ENCODE peak calls at places on chromosomes 5 and 9, in seven cellular contexts. F is B cell; O is progenitor cell of endocrine pancreas; U is substantia nigra; Z is hepatocyte; N is stimulated activated CD4-positive, alpha-beta T cell treated with anti-CD3 and anti-CD28 coated beads, Interleukin-1b, Interleukin-23, amount 100 ng/mL, for 24 hours; J is KG1. V is an unnamed sample.

GRCh38 chr9:108258640-108259039 is 597.1 kb downstream of the ACTL7B start:
- DNase-seq in F (no peak), O (no peak), U (no peak), Z (no peak), N (no peak), J (no peak), V (no peak)

GRCh38 chr9:438066-438465 is 223.4 kb downstream of the DOCK8 start:
- DNase-seq in F (no peak), O (no peak), U (no peak), Z (no peak), N (no peak), J (no peak), V (no peak)

GRCh38 chr9:109381011-109381729 is 60.3 kb upstream of the EPB41L4B start:
- DNase-seq in F (no peak), O (no peak), U (no peak), Z (no peak), N (no peak), J (no peak), V (no peak)

GRCh38 chr9:111350556-111350955 is 20.5 kb upstream of the OR2K2 start:
- DNase-seq in F (no peak), O (no peak), U (no peak), Z (no peak), N (no peak), J (no peak), V (no peak)

GRCh38 chr5:78293856-78294249 is 645 bp downstream of the AP3B1 start:
- DNase-seq in F (no peak), O (no peak), U (no peak), Z (no peak), N (no peak), J (no peak), V (no peak)

GRCh38 chr5:134465856-134466240 is 54.2 kb upstream of the CDKN2AIPNL start:
- DNase-seq in F (peak; percentile 44), O (peak; percentile 65), U (peak; percentile 38), Z (peak; percentile 96), N (peak; percentile 29), J (no peak), V (peak; percentile 57)

GRCh38 chr9:83355024-83355444 is 183.2 kb downstream of the FRMD3 start:
- DNase-seq in F (no peak), O (no peak), U (no peak), Z (peak; percentile 17), N (no peak), J (no peak), V (no peak)

GRCh38 chr5:132971483-132972435 is 8.3 kb upstream of the AFF4 start:
- DNase-seq in F (no peak), O (no peak), U (no peak), Z (no peak), N (no peak), J (no peak), V (no peak)

GRCh38 chr9:134525841-134526797 is 115.5 kb upstream of the COL5A1 start:
- DNase-seq in F (no peak), O (no peak), U (no peak), Z (no peak), N (no peak), J (no peak), V (no peak)

GRCh38 chr9:16138961-16139441 is 586.2 kb downstream of the CCDC171 start:
- DNase-seq in F (no peak), O (no peak), U (no peak), Z (no peak), N (no peak), J (no peak), V (no peak)

GRCh38 chr9:92395617-92396016 is 8.8 kb downstream of the OGN start:
- DNase-seq in F (no peak), O (no peak), U (no peak), Z (no peak), N (no peak), J (no peak), V (no peak)

GRCh38 chr5:145362261-145362660 is 472.9 kb downstream of the PRELID2 start:
- DNase-seq in F (no peak), O (no peak), U (no peak), Z (peak; percentile 12), N (no peak), J (no peak), V (no peak)

GRCh38 chr9:34059231-34059720 is 10.6 kb upstream of the UBAP2 start:
- DNase-seq in F (no peak), O (no peak), U (no peak), Z (no peak), N (no peak), J (no peak), V (no peak)

GRCh38 chr5:168366124-168366523 is 74.7 kb downstream of the WWC1 start:
- DNase-seq in F (no peak), O (no peak), U (no peak), Z (no peak), N (no peak), J (no peak), V (no peak)

GRCh38 chr9:129759804-129760502 is 7.1 kb upstream of the PTGES start:
- DNase-seq in F (no peak), O (no peak), U (no peak), Z (no peak), N (no peak), J (no peak), V (no peak)

GRCh38 chr9:19138084-19138483 is 10.8 kb upstream of the PLIN2 start:
- DNase-seq in F (no peak), O (no peak), U (no peak), Z (no peak), N (no peak), J (no peak), V (no peak)

GRCh38 chr5:97167435-97167834 is 15.6 kb downstream of the RIOK2 start:
- DNase-seq in F (no peak), O (no peak), U (no peak), Z (no peak), N (no peak), J (no peak), V (no peak)

GRCh38 chr5:125227333-125228075 is 481.1 kb upstream of the ZNF608 start:
- DNase-seq in F (no peak), O (no peak), U (no peak), Z (peak; percentile 11), N (no peak), J (no peak), V (no peak)

GRCh38 chr5:27944471-27944870 is 906.1 kb upstream of the CDH9 start:
- DNase-seq in F (no peak), O (no peak), U (no peak), Z (no peak), N (no peak), J (no peak), V (no peak)

GRCh38 chr5:137190031-137190430 is 309.1 kb downstream of the SPOCK1 start:
- DNase-seq in F (no peak), O (no peak), U (no peak), Z (no peak), N (no peak), J (no peak), V (no peak)

GRCh38 chr5:91283899-91284298 is 99.2 kb downstream of the ARRDC3 start:
- DNase-seq in F (no peak), O (no peak), U (no peak), Z (no peak), N (no peak), J (no peak), V (no peak)

GRCh38 chr5:1546556-1546955 is 22.8 kb upstream of the LPCAT1 start:
- DNase-seq in F (peak; percentile 32), O (no peak), U (no peak), Z (no peak), N (no peak), J (no peak), V (no peak)

GRCh38 chr9:20044686-20045085 is 255.8 kb upstream of the SLC24A2 start:
- DNase-seq in F (no peak), O (no peak), U (no peak), Z (no peak), N (no peak), J (no peak), V (no peak)

GRCh38 chr9:98933185-98933584 is 10.5 kb upstream of the COL15A1 start:
- DNase-seq in F (no peak), O (no peak), U (no peak), Z (no peak), N (no peak), J (no peak), V (no peak)

GRCh38 chr9:127680226-127680625 is 26.6 kb upstream of the CFAP157 start:
- DNase-seq in F (no peak), O (no peak), U (no peak), Z (no peak), N (no peak), J (no peak), V (no peak)

GRCh38 chr5:31824886-31825774 is 186.2 kb downstream of the PDZD2 start:
- DNase-seq in F (no peak), O (peak; percentile 15), U (no peak), Z (peak; percentile 76), N (peak; percentile 12), J (peak; percentile 75), V (no peak)

GRCh38 chr5:169641253-169641652 is 4.2 kb downstream of the DOCK2 start:
- DNase-seq in F (no peak), O (peak; percentile 57), U (no peak), Z (peak; percentile 53), N (no peak), J (no peak), V (no peak)

GRCh38 chr5:78896128-78896527 is 89.0 kb downstream of the ARSB start:
- DNase-seq in F (no peak), O (no peak), U (no peak), Z (no peak), N (no peak), J (no peak), V (no peak)

GRCh38 chr5:7877851-7878250 is 8.9 kb downstream of the MTRR start:
- DNase-seq in F (no peak), O (no peak), U (no peak), Z (no peak), N (no peak), J (no peak), V (no peak)

GRCh38 chr5:161382702-161383101 is 163.8 kb downstream of the GABRB2 start:
- DNase-seq in F (no peak), O (no peak), U (no peak), Z (no peak), N (no peak), J (no peak), V (no peak)

GRCh38 chr5:1090538-1090937 is 21.3 kb downstream of the SLC12A7 start:
- DNase-seq in F (no peak), O (no peak), U (no peak), Z (peak; percentile 47), N (no peak), J (no peak), V (no peak)

GRCh38 chr5:8456846-8457186 is 587.9 kb downstream of the MTRR start:
- DNase-seq in F (no peak), O (no peak), U (no peak), Z (no peak), N (no peak), J (no peak), V (no peak)

GRCh38 chr5:39024005-39024404 is 50.2 kb downstream of the RICTOR start:
- DNase-seq in F (no peak), O (no peak), U (no peak), Z (no peak), N (no peak), J (no peak), V (no peak)

V was measured in HL-60.